ENCODE peak calls at places on chromosomes 2 and 18, in six cellular contexts. One of them, this sample, is unnamed.

GRCh38 chr2:178912416-178913056 is 105.3 kb upstream of the TTN start:
- DNase-seq in LoVo: no peak
- DNase-seq in left ventricle myocardium inferior: no peak
- DNase-seq in fibroblast of pulmonary artery: peak; percentile 25
- DNase-seq in stimulated activated naive CD8-positive, alpha-beta T cell treated with anti-CD3 and anti-CD28 coated beads, Interleukin-15, Interleukin-2, amounts not matched to agents 100 U/mL and 50 U/mL, for 24 hours: no peak
- DNase-seq in activated CD8-positive, alpha-beta memory T cell treated with anti-CD3 and anti-CD28 coated beads, Interleukin-2, amount 10 ng/mL, durations not matched to agents 7 days and 5 days: no peak
- DNase-seq in this sample: no peak

GRCh38 chr2:56077352-56077915 is 106.4 kb upstream of the CCDC85A start:
- DNase-seq in LoVo: peak; percentile 30
- DNase-seq in left ventricle myocardium inferior: no peak
- DNase-seq in fibroblast of pulmonary artery: peak; percentile 39
- DNase-seq in stimulated activated naive CD8-positive, alpha-beta T cell treated with anti-CD3 and anti-CD28 coated beads, Interleukin-15, Interleukin-2, amounts not matched to agents 100 U/mL and 50 U/mL, for 24 hours: peak; percentile 5
- DNase-seq in activated CD8-positive, alpha-beta memory T cell treated with anti-CD3 and anti-CD28 coated beads, Interleukin-2, amount 10 ng/mL, durations not matched to agents 7 days and 5 days: no peak
- DNase-seq in this sample: no peak

GRCh38 chr2:36967236-36967876 is 1.0 kb upstream of the STRN start:
- DNase-seq in LoVo: peak; percentile 18
- DNase-seq in left ventricle myocardium inferior: no peak
- DNase-seq in fibroblast of pulmonary artery: no peak
- DNase-seq in stimulated activated naive CD8-positive, alpha-beta T cell treated with anti-CD3 and anti-CD28 coated beads, Interleukin-15, Interleukin-2, amounts not matched to agents 100 U/mL and 50 U/mL, for 24 hours: peak; percentile 10
- DNase-seq in activated CD8-positive, alpha-beta memory T cell treated with anti-CD3 and anti-CD28 coated beads, Interleukin-2, amount 10 ng/mL, durations not matched to agents 7 days and 5 days: no peak
- DNase-seq in this sample: no peak

GRCh38 chr2:609520-610280 is 67.5 kb downstream of the TMEM18 start:
- DNase-seq in LoVo: no peak
- DNase-seq in left ventricle myocardium inferior: no peak
- DNase-seq in fibroblast of pulmonary artery: no peak
- DNase-seq in stimulated activated naive CD8-positive, alpha-beta T cell treated with anti-CD3 and anti-CD28 coated beads, Interleukin-15, Interleukin-2, amounts not matched to agents 100 U/mL and 50 U/mL, for 24 hours: no peak
- DNase-seq in activated CD8-positive, alpha-beta memory T cell treated with anti-CD3 and anti-CD28 coated beads, Interleukin-2, amount 10 ng/mL, durations not matched to agents 7 days and 5 days: peak; percentile 15
- DNase-seq in this sample: no peak

GRCh38 chr18:46761054-46761769 is 4.4 kb upstream of the ST8SIA5 start:
- DNase-seq in LoVo: no peak
- DNase-seq in left ventricle myocardium inferior: no peak
- DNase-seq in fibroblast of pulmonary artery: no peak
- DNase-seq in stimulated activated naive CD8-positive, alpha-beta T cell treated with anti-CD3 and anti-CD28 coated beads, Interleukin-15, Interleukin-2, amounts not matched to agents 100 U/mL and 50 U/mL, for 24 hours: no peak
- DNase-seq in activated CD8-positive, alpha-beta memory T cell treated with anti-CD3 and anti-CD28 coated beads, Interleukin-2, amount 10 ng/mL, durations not matched to agents 7 days and 5 days: no peak
- DNase-seq in this sample: peak; percentile 81

GRCh38 chr2:181008418-181008817 is 28.0 kb downstream of the UBE2E3 start:
- DNase-seq in LoVo: no peak
- DNase-seq in left ventricle myocardium inferior: no peak
- DNase-seq in fibroblast of pulmonary artery: no peak
- DNase-seq in stimulated activated naive CD8-positive, alpha-beta T cell treated with anti-CD3 and anti-CD28 coated beads, Interleukin-15, Interleukin-2, amounts not matched to agents 100 U/mL and 50 U/mL, for 24 hours: no peak
- DNase-seq in activated CD8-positive, alpha-beta memory T cell treated with anti-CD3 and anti-CD28 coated beads, Interleukin-2, amount 10 ng/mL, durations not matched to agents 7 days and 5 days: no peak
- DNase-seq in this sample: no peak

GRCh38 chr18:46374850-46375249 is 270.7 kb downstream of the HAUS1 start:
- DNase-seq in LoVo: no peak
- DNase-seq in left ventricle myocardium inferior: no peak
- DNase-seq in fibroblast of pulmonary artery: no peak
- DNase-seq in stimulated activated naive CD8-positive, alpha-beta T cell treated with anti-CD3 and anti-CD28 coated beads, Interleukin-15, Interleukin-2, amounts not matched to agents 100 U/mL and 50 U/mL, for 24 hours: no peak
- DNase-seq in activated CD8-positive, alpha-beta memory T cell treated with anti-CD3 and anti-CD28 coated beads, Interleukin-2, amount 10 ng/mL, durations not matched to agents 7 days and 5 days: no peak
- DNase-seq in this sample: no peak

GRCh38 chr18:33755918-33756590 is 178.0 kb downstream of the ASXL3 start:
- DNase-seq in LoVo: peak; percentile 64
- DNase-seq in left ventricle myocardium inferior: no peak
- DNase-seq in fibroblast of pulmonary artery: peak; percentile 27
- DNase-seq in stimulated activated naive CD8-positive, alpha-beta T cell treated with anti-CD3 and anti-CD28 coated beads, Interleukin-15, Interleukin-2, amounts not matched to agents 100 U/mL and 50 U/mL, for 24 hours: no peak
- DNase-seq in activated CD8-positive, alpha-beta memory T cell treated with anti-CD3 and anti-CD28 coated beads, Interleukin-2, amount 10 ng/mL, durations not matched to agents 7 days and 5 days: no peak
- DNase-seq in this sample: no peak

GRCh38 chr2:177675256-177676220 is 283.0 kb downstream of the AGPS start:
- DNase-seq in LoVo: no peak
- DNase-seq in left ventricle myocardium inferior: no peak
- DNase-seq in fibroblast of pulmonary artery: no peak
- DNase-seq in stimulated activated naive CD8-positive, alpha-beta T cell treated with anti-CD3 and anti-CD28 coated beads, Interleukin-15, Interleukin-2, amounts not matched to agents 100 U/mL and 50 U/mL, for 24 hours: no peak
- DNase-seq in activated CD8-positive, alpha-beta memory T cell treated with anti-CD3 and anti-CD28 coated beads, Interleukin-2, amount 10 ng/mL, durations not matched to agents 7 days and 5 days: no peak
- DNase-seq in this sample: no peak

GRCh38 chr2:43171789-43172188 is 54.6 kb downstream of the ZFP36L2 start:
- DNase-seq in LoVo: no peak
- DNase-seq in left ventricle myocardium inferior: peak; percentile 64
- DNase-seq in fibroblast of pulmonary artery: peak; percentile 66
- DNase-seq in stimulated activated naive CD8-positive, alpha-beta T cell treated with anti-CD3 and anti-CD28 coated beads, Interleukin-15, Interleukin-2, amounts not matched to agents 100 U/mL and 50 U/mL, for 24 hours: no peak
- DNase-seq in activated CD8-positive, alpha-beta memory T cell treated with anti-CD3 and anti-CD28 coated beads, Interleukin-2, amount 10 ng/mL, durations not matched to agents 7 days and 5 days: no peak
- DNase-seq in this sample: no peak

GRCh38 chr18:52694804-52695203 is 354.8 kb downstream of the DCC start:
- DNase-seq in LoVo: no peak
- DNase-seq in left ventricle myocardium inferior: no peak
- DNase-seq in fibroblast of pulmonary artery: peak; percentile 14
- DNase-seq in stimulated activated naive CD8-positive, alpha-beta T cell treated with anti-CD3 and anti-CD28 coated beads, Interleukin-15, Interleukin-2, amounts not matched to agents 100 U/mL and 50 U/mL, for 24 hours: no peak
- DNase-seq in activated CD8-positive, alpha-beta memory T cell treated with anti-CD3 and anti-CD28 coated beads, Interleukin-2, amount 10 ng/mL, durations not matched to agents 7 days and 5 days: no peak
- DNase-seq in this sample: no peak

GRCh38 chr2:102473020-102473419 is at the start of gene SLC9A4:
- DNase-seq in LoVo: peak; percentile 55
- DNase-seq in left ventricle myocardium inferior: no peak
- DNase-seq in fibroblast of pulmonary artery: peak; percentile 65
- DNase-seq in stimulated activated naive CD8-positive, alpha-beta T cell treated with anti-CD3 and anti-CD28 coated beads, Interleukin-15, Interleukin-2, amounts not matched to agents 100 U/mL and 50 U/mL, for 24 hours: peak; percentile 63
- DNase-seq in activated CD8-positive, alpha-beta memory T cell treated with anti-CD3 and anti-CD28 coated beads, Interleukin-2, amount 10 ng/mL, durations not matched to agents 7 days and 5 days: peak; percentile 68
- DNase-seq in this sample: no peak

GRCh38 chr2:8669157-8669852 is 12.6 kb upstream of the ID2 start:
- DNase-seq in LoVo: no peak
- DNase-seq in left ventricle myocardium inferior: no peak
- DNase-seq in fibroblast of pulmonary artery: peak; percentile 60
- DNase-seq in stimulated activated naive CD8-positive, alpha-beta T cell treated with anti-CD3 and anti-CD28 coated beads, Interleukin-15, Interleukin-2, amounts not matched to agents 100 U/mL and 50 U/mL, for 24 hours: no peak
- DNase-seq in activated CD8-positive, alpha-beta memory T cell treated with anti-CD3 and anti-CD28 coated beads, Interleukin-2, amount 10 ng/mL, durations not matched to agents 7 days and 5 days: no peak
- DNase-seq in this sample: no peak

GRCh38 chr2:25374411-25374810 is 32.7 kb upstream of the DNMT3A start:
- DNase-seq in LoVo: no peak
- DNase-seq in left ventricle myocardium inferior: no peak
- DNase-seq in fibroblast of pulmonary artery: no peak
- DNase-seq in stimulated activated naive CD8-positive, alpha-beta T cell treated with anti-CD3 and anti-CD28 coated beads, Interleukin-15, Interleukin-2, amounts not matched to agents 100 U/mL and 50 U/mL, for 24 hours: no peak
- DNase-seq in activated CD8-positive, alpha-beta memory T cell treated with anti-CD3 and anti-CD28 coated beads, Interleukin-2, amount 10 ng/mL, durations not matched to agents 7 days and 5 days: no peak
- DNase-seq in this sample: no peak

GRCh38 chr2:25595393-25595792 is 78.0 kb downstream of the DTNB start:
- DNase-seq in LoVo: no peak
- DNase-seq in left ventricle myocardium inferior: no peak
- DNase-seq in fibroblast of pulmonary artery: no peak
- DNase-seq in stimulated activated naive CD8-positive, alpha-beta T cell treated with anti-CD3 and anti-CD28 coated beads, Interleukin-15, Interleukin-2, amounts not matched to agents 100 U/mL and 50 U/mL, for 24 hours: no peak
- DNase-seq in activated CD8-positive, alpha-beta memory T cell treated with anti-CD3 and anti-CD28 coated beads, Interleukin-2, amount 10 ng/mL, durations not matched to agents 7 days and 5 days: no peak
- DNase-seq in this sample: no peak

GRCh38 chr2:160918909-160919503 is 241.2 kb upstream of the TANK start:
- DNase-seq in LoVo: peak; percentile 17
- DNase-seq in left ventricle myocardium inferior: peak; percentile 73
- DNase-seq in fibroblast of pulmonary artery: peak; percentile 83
- DNase-seq in stimulated activated naive CD8-positive, alpha-beta T cell treated with anti-CD3 and anti-CD28 coated beads, Interleukin-15, Interleukin-2, amounts not matched to agents 100 U/mL and 50 U/mL, for 24 hours: peak; percentile 50
- DNase-seq in activated CD8-positive, alpha-beta memory T cell treated with anti-CD3 and anti-CD28 coated beads, Interleukin-2, amount 10 ng/mL, durations not matched to agents 7 days and 5 days: peak; percentile 45
- DNase-seq in this sample: peak; percentile 74

GRCh38 chr2:23637011-23637778 is 252.2 kb downstream of the KLHL29 start:
- DNase-seq in LoVo: no peak
- DNase-seq in left ventricle myocardium inferior: peak; percentile 41
- DNase-seq in fibroblast of pulmonary artery: peak; percentile 86
- DNase-seq in stimulated activated naive CD8-positive, alpha-beta T cell treated with anti-CD3 and anti-CD28 coated beads, Interleukin-15, Interleukin-2, amounts not matched to agents 100 U/mL and 50 U/mL, for 24 hours: no peak
- DNase-seq in activated CD8-positive, alpha-beta memory T cell treated with anti-CD3 and anti-CD28 coated beads, Interleukin-2, amount 10 ng/mL, durations not matched to agents 7 days and 5 days: no peak
- DNase-seq in this sample: no peak

GRCh38 chr2:2762898-2763287 is 431.8 kb upstream of the MYT1L start:
- DNase-seq in LoVo: no peak
- DNase-seq in left ventricle myocardium inferior: no peak
- DNase-seq in fibroblast of pulmonary artery: no peak
- DNase-seq in stimulated activated naive CD8-positive, alpha-beta T cell treated with anti-CD3 and anti-CD28 coated beads, Interleukin-15, Interleukin-2, amounts not matched to agents 100 U/mL and 50 U/mL, for 24 hours: no peak
- DNase-seq in activated CD8-positive, alpha-beta memory T cell treated with anti-CD3 and anti-CD28 coated beads, Interleukin-2, amount 10 ng/mL, durations not matched to agents 7 days and 5 days: no peak
- DNase-seq in this sample: no peak

GRCh38 chr2:239911630-239912071 is 113.5 kb downstream of the NDUFA10 start:
- DNase-seq in LoVo: no peak
- DNase-seq in left ventricle myocardium inferior: no peak
- DNase-seq in fibroblast of pulmonary artery: no peak
- DNase-seq in stimulated activated naive CD8-positive, alpha-beta T cell treated with anti-CD3 and anti-CD28 coated beads, Interleukin-15, Interleukin-2, amounts not matched to agents 100 U/mL and 50 U/mL, for 24 hours: no peak
- DNase-seq in activated CD8-positive, alpha-beta memory T cell treated with anti-CD3 and anti-CD28 coated beads, Interleukin-2, amount 10 ng/mL, durations not matched to agents 7 days and 5 days: no peak
- DNase-seq in this sample: no peak

GRCh38 chr2:75311993-75312392 is 112.7 kb upstream of the TACR1 start:
- DNase-seq in LoVo: no peak
- DNase-seq in left ventricle myocardium inferior: no peak
- DNase-seq in fibroblast of pulmonary artery: no peak
- DNase-seq in stimulated activated naive CD8-positive, alpha-beta T cell treated with anti-CD3 and anti-CD28 coated beads, Interleukin-15, Interleukin-2, amounts not matched to agents 100 U/mL and 50 U/mL, for 24 hours: no peak
- DNase-seq in activated CD8-positive, alpha-beta memory T cell treated with anti-CD3 and anti-CD28 coated beads, Interleukin-2, amount 10 ng/mL, durations not matched to agents 7 days and 5 days: no peak
- DNase-seq in this sample: no peak

GRCh38 chr2:239803764-239804111 is 221.4 kb downstream of the NDUFA10 start:
- DNase-seq in LoVo: no peak
- DNase-seq in left ventricle myocardium inferior: no peak
- DNase-seq in fibroblast of pulmonary artery: no peak
- DNase-seq in stimulated activated naive CD8-positive, alpha-beta T cell treated with anti-CD3 and anti-CD28 coated beads, Interleukin-15, Interleukin-2, amounts not matched to agents 100 U/mL and 50 U/mL, for 24 hours: no peak
- DNase-seq in activated CD8-positive, alpha-beta memory T cell treated with anti-CD3 and anti-CD28 coated beads, Interleukin-2, amount 10 ng/mL, durations not matched to agents 7 days and 5 days: peak; percentile 34
- DNase-seq in this sample: no peak

GRCh38 chr2:43594875-43595274 is 963 bp downstream of the THADA start:
- DNase-seq in LoVo: no peak
- DNase-seq in left ventricle myocardium inferior: no peak
- DNase-seq in fibroblast of pulmonary artery: no peak
- DNase-seq in stimulated activated naive CD8-positive, alpha-beta T cell treated with anti-CD3 and anti-CD28 coated beads, Interleukin-15, Interleukin-2, amounts not matched to agents 100 U/mL and 50 U/mL, for 24 hours: no peak
- DNase-seq in activated CD8-positive, alpha-beta memory T cell treated with anti-CD3 and anti-CD28 coated beads, Interleukin-2, amount 10 ng/mL, durations not matched to agents 7 days and 5 days: no peak
- DNase-seq in this sample: no peak

GRCh38 chr18:4119127-4119648 is 335.9 kb downstream of the DLGAP1 start:
- DNase-seq in LoVo: no peak
- DNase-seq in left ventricle myocardium inferior: no peak
- DNase-seq in fibroblast of pulmonary artery: no peak
- DNase-seq in stimulated activated naive CD8-positive, alpha-beta T cell treated with anti-CD3 and anti-CD28 coated beads, Interleukin-15, Interleukin-2, amounts not matched to agents 100 U/mL and 50 U/mL, for 24 hours: no peak
- DNase-seq in activated CD8-positive, alpha-beta memory T cell treated with anti-CD3 and anti-CD28 coated beads, Interleukin-2, amount 10 ng/mL, durations not matched to agents 7 days and 5 days: no peak
- DNase-seq in this sample: no peak

GRCh38 chr2:197909377-197909776 is 105.0 kb downstream of the PLCL1 start:
- DNase-seq in LoVo: no peak
- DNase-seq in left ventricle myocardium inferior: no peak
- DNase-seq in fibroblast of pulmonary artery: peak; percentile 72
- DNase-seq in stimulated activated naive CD8-positive, alpha-beta T cell treated with anti-CD3 and anti-CD28 coated beads, Interleukin-15, Interleukin-2, amounts not matched to agents 100 U/mL and 50 U/mL, for 24 hours: no peak
- DNase-seq in activated CD8-positive, alpha-beta memory T cell treated with anti-CD3 and anti-CD28 coated beads, Interleukin-2, amount 10 ng/mL, durations not matched to agents 7 days and 5 days: no peak
- DNase-seq in this sample: no peak

This sample was measured in NCI-H524.